ENCODE peak calls at places on chromosomes 5 and 9, in nine cellular contexts. W is right cardiac atrium; P is heart right ventricle; T is CD4-positive, CD25-positive, alpha-beta regulatory T cell; A is CD8-positive, alpha-beta memory T cell; L is mucosa of descending colon; E is transverse colon; K is hepatocyte; V is neural progenitor cell. F is an unnamed sample.
A peak's percentile ranks its signal among the peaks of the same experiment; 100 is the strongest.

GRCh38 chr9:90854637-90855036 is 53.0 kb downstream of the SYK start:
- DNase-seq in E (no peak), V (no peak), T (no peak), A (no peak), L (no peak), W (no peak), P (no peak), K (no peak), F (no peak)

GRCh38 chr5:73901045-73901444 is 275.0 kb downstream of the ARHGEF28 start:
- DNase-seq in E (peak; percentile 50), A (no peak), W (no peak), P (peak; percentile 21), V (peak; percentile 6), K (peak; percentile 35), T (no peak), L (peak; percentile 43), F (peak; percentile 13)

GRCh38 chr9:127565231-127565630 is 46.8 kb upstream of the STXBP1 start:
- DNase-seq in T (no peak), W (peak; percentile 1), L (peak; percentile 39), V (no peak), A (no peak), E (no peak), P (no peak), K (no peak), F (no peak)

GRCh38 chr9:112532427-112532826 is 45.8 kb downstream of the KIAA1958 start:
- DNase-seq in W (peak; percentile 63), T (no peak), A (no peak), P (no peak), E (peak; percentile 20), V (no peak), K (no peak), L (peak; percentile 22), F (peak; percentile 10)

GRCh38 chr5:31638748-31639418 is at the start of gene PDZD2:
- DNase-seq in V (peak; percentile 94), K (peak; percentile 84), W (peak; percentile 93), A (peak; percentile 49), E (peak; percentile 60), P (peak; percentile 86), T (peak; percentile 50), L (peak; percentile 65), F (peak; percentile 57)

GRCh38 chr5:177303925-177304391 is 359 bp downstream of the PRELID1 start:
- DNase-seq in P (no peak), T (peak; percentile 45), A (no peak), W (no peak), E (no peak), L (no peak), K (no peak), V (no peak), F (no peak)

GRCh38 chr9:4679268-4680177 is at the start of gene CDC37L1:
- DNase-seq in A (peak; percentile 98), K (peak; percentile 98), V (peak; percentile 97), E (peak; percentile 99), T (peak; percentile 97), W (peak; percentile 99), L (peak; percentile 100), P (peak; percentile 99), F (peak; percentile 96)

GRCh38 chr5:149485655-149486615 is 65.3 kb downstream of the CSNK1A1 start:
- DNase-seq in W (peak; percentile 84), E (peak; percentile 90), K (peak; percentile 90), A (no peak), P (peak; percentile 47), L (peak; percentile 93), V (no peak), T (no peak), F (peak; percentile 96)

GRCh38 chr9:136365775-136366223 is 2.3 kb upstream of the DNLZ start:
- DNase-seq in W (peak; percentile 67), K (no peak), L (no peak), V (no peak), T (no peak), P (no peak), E (no peak), A (no peak), F (no peak)

GRCh38 chr5:53944981-53945380 is 365.4 kb downstream of the ARL15 start:
- DNase-seq in W (no peak), A (no peak), T (no peak), K (peak; percentile 37), E (no peak), P (no peak), L (no peak), V (no peak), F (no peak)

GRCh38 chr9:19456996-19457693 is 48.3 kb downstream of the ACER2 start:
- DNase-seq in A (peak; percentile 60), P (no peak), V (peak; percentile 83), W (peak; percentile 61), K (peak; percentile 85), E (peak; percentile 75), T (peak; percentile 71), L (peak; percentile 72), F (peak; percentile 76)

GRCh38 chr9:111857555-111858211 is 38.9 kb upstream of the UGCG start:
- DNase-seq in E (no peak), A (no peak), T (no peak), L (no peak), W (no peak), K (peak; percentile 38), V (no peak), P (no peak), F (no peak)

GRCh38 chr9:136564379-136564988 is 18.6 kb upstream of the NOTCH1 start:
- DNase-seq in E (no peak), A (no peak), K (no peak), V (no peak), W (peak; percentile 93), P (peak; percentile 73), T (no peak), L (peak; percentile 53), F (peak; percentile 11)

GRCh38 chr5:32600057-32600622 is 14.8 kb downstream of the SUB1 start:
- DNase-seq in T (no peak), K (peak; percentile 12), E (no peak), W (no peak), A (no peak), V (no peak), P (no peak), L (no peak), F (no peak)

GRCh38 chr5:23208959-23209431 is 298.4 kb upstream of the PRDM9 start:
- DNase-seq in W (no peak), K (peak; percentile 86), V (peak; percentile 86), L (peak; percentile 16), E (no peak), A (no peak), P (no peak), T (peak; percentile 16), F (peak; percentile 21)

GRCh38 chr5:177509361-177509951 is at the start of gene DOK3:
- DNase-seq in A (no peak), V (no peak), K (no peak), E (peak; percentile 67), W (peak; percentile 77), P (peak; percentile 50), T (no peak), L (peak; percentile 54), F (no peak)

GRCh38 chr5:42583322-42583721 is 160.1 kb downstream of the GHR start:
- DNase-seq in P (peak; percentile 22), L (peak; percentile 82), A (peak; percentile 7), T (peak; percentile 45), K (peak; percentile 80), W (peak; percentile 68), V (peak; percentile 83), E (peak; percentile 47), F (peak; percentile 42)

GRCh38 chr5:116626272-116626723 is 51.7 kb upstream of the SEMA6A start:
- DNase-seq in E (peak; percentile 67), V (peak; percentile 53), K (peak; percentile 61), L (peak; percentile 63), T (no peak), W (peak; percentile 85), A (no peak), P (peak; percentile 55), F (peak; percentile 10)

GRCh38 chr9:26261503-26262330 is 583.5 kb upstream of the TUSC1 start:
- DNase-seq in K (peak; percentile 45), A (no peak), V (no peak), L (no peak), E (no peak), W (no peak), P (no peak), T (no peak), F (no peak)

GRCh38 chr9:1832960-1833359 is 182.2 kb upstream of the SMARCA2 start:
- DNase-seq in A (no peak), E (no peak), W (no peak), L (no peak), K (no peak), P (no peak), T (no peak), V (peak; percentile 37), F (no peak)
- H3K4me1 ChIP-seq in A (no peaks in the 10 kb centered on the region), E (no peaks in the 10 kb centered on the region), W (no peaks in the 10 kb centered on the region), L (no peaks in the 10 kb centered on the region), K (no peaks in the 10 kb centered on the region), P (no peaks in the 10 kb centered on the region), T (no peaks in the 10 kb centered on the region), V (peaks cover 8% of the 10 kb centered on the region), F (no peaks in the 10 kb centered on the region)

GRCh38 chr9:36276840-36277239 is 18.6 kb upstream of the GNE start:
- DNase-seq in V (peak; percentile 36), W (no peak), K (peak; percentile 43), T (no peak), A (no peak), P (no peak), E (peak; percentile 41), L (peak; percentile 64), F (no peak)
- H3K4me3 ChIP-seq in V (no peak overlapping the region), W (no peak overlapping the region), K (no peak overlapping the region), T (no peak overlapping the region), A (no peak overlapping the region), P (no peak overlapping the region), E (no peak overlapping the region), L (no peak overlapping the region), F (peak overlapping the region; percentile 29)

GRCh38 chr5:132219981-132220380 is 7.7 kb downstream of the P4HA2 start:
- DNase-seq in K (no peak), E (no peak), W (no peak), L (no peak), A (no peak), V (no peak), T (no peak), P (no peak), F (no peak)

GRCh38 chr5:132223861-132224260 is 3.8 kb downstream of the P4HA2 start:
- DNase-seq in L (no peak), E (no peak), P (no peak), A (no peak), K (no peak), V (no peak), T (no peak), W (no peak), F (no peak)

GRCh38 chr5:132222649-132223038 is 5.0 kb downstream of the P4HA2 start:
- DNase-seq in T (no peak), A (no peak), K (no peak), P (no peak), W (no peak), V (no peak), E (no peak), L (no peak), F (no peak)

GRCh38 chr5:132220476-132220875 is 7.2 kb downstream of the P4HA2 start:
- DNase-seq in A (no peak), L (no peak), T (no peak), W (no peak), K (no peak), V (no peak), E (no peak), P (no peak), F (no peak)

GRCh38 chr5:132221781-132222648 is 5.6 kb downstream of the P4HA2 start:
- DNase-seq in K (peak; percentile 65), P (peak; percentile 34), E (peak; percentile 42), A (no peak), W (peak; percentile 86), V (no peak), L (peak; percentile 51), T (no peak), F (no peak)
- H3K4me1 ChIP-seq in K (peaks cover 21% of the 10 kb centered on the region), P (peaks cover 66% of the 10 kb centered on the region), E (peaks cover 49% of the 10 kb centered on the region), A (peaks cover 13% of the 10 kb centered on the region), W (peaks cover 39% of the 10 kb centered on the region), V (no peaks in the 10 kb centered on the region), L (peaks cover 30% of the 10 kb centered on the region), T (no peaks in the 10 kb centered on the region), F (peaks cover 2% of the 10 kb centered on the region)

GRCh38 chr5:159262859-159263568 is at the start of gene UBLCP1:
- DNase-seq in L (peak; percentile 87), E (peak; percentile 85), K (peak; percentile 90), T (peak; percentile 92), P (peak; percentile 79), V (peak; percentile 84), W (peak; percentile 91), A (peak; percentile 82), F (peak; percentile 88)
- H3K4me3 ChIP-seq in L (peak within 1 kb of the TSS; percentile 93), E (peak within 1 kb of the TSS; percentile 77), K (peak within 1 kb of the TSS; percentile 63), T (peak within 1 kb of the TSS; percentile 93), P (peak within 1 kb of the TSS; percentile 90), V (peak within 1 kb of the TSS; percentile 84), W (peak within 1 kb of the TSS; percentile 70), A (peak within 1 kb of the TSS; percentile 96), F (peak within 1 kb of the TSS; percentile 88)